ENCODE peak calls at places on chromosomes 12 and 14, in four cellular contexts. One of them, this sample, is unnamed.

GRCh38 chr14:86646688-86647687 is 1117.0 kb downstream of the FLRT2 start:
- DNase-seq in skeletal muscle cell: no peak
- DNase-seq in C1 segment of cervical spinal cord: no peak
- DNase-seq in astrocyte of the hippocampus: no peak
- DNase-seq in this sample: no peak

GRCh38 chr12:47838286-47838931 is 18.7 kb upstream of the HDAC7 start:
- DNase-seq in skeletal muscle cell: no peak
- DNase-seq in C1 segment of cervical spinal cord: peak; percentile 13
- DNase-seq in astrocyte of the hippocampus: peak; percentile 65
- DNase-seq in this sample: no peak

GRCh38 chr12:31989571-31989970 is 30.4 kb downstream of the RESF1 start:
- DNase-seq in skeletal muscle cell: no peak
- DNase-seq in C1 segment of cervical spinal cord: no peak
- DNase-seq in astrocyte of the hippocampus: no peak
- DNase-seq in this sample: no peak

GRCh38 chr14:59098377-59098776 is 90.1 kb upstream of the DAAM1 start:
- DNase-seq in astrocyte of the hippocampus: peak; percentile 52
- DNase-seq in C1 segment of cervical spinal cord: no peak
- DNase-seq in skeletal muscle cell: peak; percentile 86
- DNase-seq in this sample: peak; percentile 84

GRCh38 chr12:62848418-62848817 is 86.5 kb downstream of the PPM1H start:
- DNase-seq in C1 segment of cervical spinal cord: no peak
- DNase-seq in skeletal muscle cell: peak; percentile 39
- DNase-seq in astrocyte of the hippocampus: peak; percentile 85
- DNase-seq in this sample: peak; percentile 64

GRCh38 chr12:1702708-1703107 is 11.8 kb downstream of the ADIPOR2 start:
- DNase-seq in C1 segment of cervical spinal cord: no peak
- DNase-seq in astrocyte of the hippocampus: no peak
- DNase-seq in skeletal muscle cell: no peak
- DNase-seq in this sample: no peak

GRCh38 chr12:21940972-21941521 is at the start of gene ABCC9:
- DNase-seq in skeletal muscle cell: no peak
- DNase-seq in C1 segment of cervical spinal cord: no peak
- DNase-seq in astrocyte of the hippocampus: peak; percentile 59
- DNase-seq in this sample: no peak

GRCh38 chr12:54650409-54650808 is 2.2 kb upstream of the DCD start:
- DNase-seq in skeletal muscle cell: no peak
- DNase-seq in C1 segment of cervical spinal cord: no peak
- DNase-seq in astrocyte of the hippocampus: no peak
- DNase-seq in this sample: no peak

This sample was measured in HS-5.